ENCODE peak calls at places on chromosomes 12 and 14, in five cellular contexts. A is T-helper 2 cell, Z is chondrocyte, H is kidney tubule cell, T is NCI-H1092. W is an unnamed sample.

GRCh38 chr12:117966511-117966910 is 2.3 kb downstream of the KSR2 start:
- DNase-seq in A (no peak), Z (no peak), H (no peak), T (no peak), W (no peak)

GRCh38 chr14:72855913-72856312 is 38.0 kb downstream of the DPF3 start:
- DNase-seq in A (no peak), Z (no peak), H (peak), T (no peak), W (no peak)

GRCh38 chr14:32134448-32135070 is 57.5 kb downstream of the ARHGAP5 start:
- DNase-seq in A (no peak), Z (no peak), H (no peak), T (no peak), W (no peak)

GRCh38 chr12:503111-503761 is 43.5 kb downstream of the B4GALNT3 start:
- DNase-seq in A (no peak), Z (no peak), H (peak), T (no peak), W (no peak)

GRCh38 chr12:116376354-116377193 is 99.1 kb upstream of the MED13L start:
- DNase-seq in A (no peak), Z (no peak), H (peak), T (peak), W (peak)

GRCh38 chr14:51310453-51311074 is 70.5 kb downstream of the TMX1 start:
- DNase-seq in A (no peak), Z (no peak), H (peak), T (peak), W (no peak)

GRCh38 chr12:69527506-69528272 is 57.5 kb downstream of the FRS2 start:
- DNase-seq in A (no peak), Z (no peak), H (peak), T (no peak), W (no peak)

GRCh38 chr14:100688598-100689499 is 37.8 kb upstream of the DLK1 start:
- DNase-seq in A (no peak), Z (no peak), H (peak), T (no peak), W (no peak)

GRCh38 chr12:101862245-101862644 is 15.1 kb upstream of the DRAM1 start:
- DNase-seq in A (no peak), Z (no peak), H (no peak), T (no peak), W (no peak)

GRCh38 chr12:78560633-78561032 is 303.9 kb upstream of the SYT1 start:
- DNase-seq in A (no peak), Z (no peak), H (no peak), T (no peak), W (no peak)

GRCh38 chr12:38385492-38385864 is 68.9 kb downstream of the ALG10B start:
- DNase-seq in A (no peak), Z (no peak), H (no peak), T (no peak), W (no peak)

GRCh38 chr14:75453817-75454434 is 26.1 kb downstream of the JDP2 start:
- DNase-seq in A (no peak), Z (no peak), H (no peak), T (no peak), W (no peak)

GRCh38 chr12:53974084-53975018 is at the start of gene HOTAIR:
- DNase-seq in A (no peak), Z (no peak), H (peak), T (peak), W (no peak)

GRCh38 chr12:79326225-79326624 is 364.5 kb downstream of the PAWR start:
- DNase-seq in A (no peak), Z (no peak), H (peak), T (peak), W (peak)

GRCh38 chr14:90301580-90302181 is 30.1 kb downstream of the NRDE2 start:
- DNase-seq in A (no peak), Z (no peak), H (peak), T (no peak), W (peak)

W was measured in NCI-H2227 treated with DMSO at 0.1 percent for 48 hours.